ENCODE peak calls at places on chromosomes 5 and 9, in four cellular contexts. R is GM20000; P is activated gamma-delta T cell treated with Interleukin-2 at 50 U/mL for 16 hours; D is CD4-positive, alpha-beta memory T cell. X is an unnamed sample.

GRCh38 chr9:75086443-75087278 is 1.3 kb downstream of the NMRK1 start:
- DNase-seq in R (no peak), P (no peak), D (peak; percentile 54), X (no peak)

GRCh38 chr5:50653946-50654345 is 12.5 kb upstream of the PARP8 start:
- DNase-seq in P (no peak), D (no peak), R (peak; percentile 21), X (peak; percentile 25)

GRCh38 chr5:148425808-148426207 is 42.0 kb downstream of the FBXO38 start:
- DNase-seq in D (no peak), R (no peak), P (no peak), X (no peak)

GRCh38 chr9:84361645-84362044 is 21.1 kb upstream of the SLC28A3 start:
- DNase-seq in R (no peak), P (no peak), D (no peak), X (no peak)

GRCh38 chr9:115220339-115221009 is 102.5 kb upstream of the TNC start:
- DNase-seq in R (no peak), D (no peak), P (no peak), X (no peak)

GRCh38 chr5:15852949-15853348 is 326.6 kb downstream of the MARCHF11 start:
- DNase-seq in D (no peak), R (no peak), P (no peak), X (no peak)

GRCh38 chr5:40066616-40067015 is 613.1 kb upstream of the PTGER4 start:
- DNase-seq in P (no peak), R (no peak), D (peak; percentile 29), X (no peak)

GRCh38 chr5:157306690-157307089 is 40.8 kb downstream of the CYFIP2 start:
- DNase-seq in R (no peak), P (peak; percentile 35), D (peak; percentile 53), X (no peak)

GRCh38 chr9:135888766-135889394 is 18.5 kb downstream of the CAMSAP1 start:
- DNase-seq in D (no peak), R (no peak), P (no peak), X (no peak)

GRCh38 chr5:56543431-56544385 is 271.6 kb upstream of the MAP3K1 start:
- DNase-seq in D (no peak), R (no peak), P (no peak), X (no peak)

GRCh38 chr5:115599502-115599901 is 2.8 kb downstream of the TICAM2 start:
- DNase-seq in P (no peak), R (peak; percentile 60), D (no peak), X (peak; percentile 32)

GRCh38 chr5:164336906-164337305 is 831.5 kb downstream of the MAT2B start:
- DNase-seq in P (no peak), D (no peak), R (no peak), X (no peak)

GRCh38 chr5:59840200-59840601 is 53.3 kb downstream of the PDE4D start:
- DNase-seq in D (no peak), P (no peak), R (no peak), X (no peak)

GRCh38 chr5:177131019-177131320 is 2.6 kb upstream of the NSD1 start:
- DNase-seq in R (no peak), P (no peak), D (no peak), X (no peak)